ENCODE peak calls at places on chromosomes 13 and 19, in six cellular contexts. Y is AML-193, P is NCI-H510A treated with DMSO at 0.1 percent for 48 hours, G is amniotic stem cell, H is amniotic epithelial cell, S is neural progenitor cell. B is an unnamed sample.

GRCh38 chr13:80753951-80754350 is 413.0 kb upstream of the SPRY2 start:
- DNase-seq in S (no peak), H (no peak), Y (no peak), P (no peak), G (no peak), B (no peak)

GRCh38 chr19:45075215-45076028 is 856 bp downstream of the ZNF296 start:
- DNase-seq in G (no peak), Y (peak), P (peak), S (peak), H (peak), B (peak)

GRCh38 chr13:112129557-112129956 is 62.6 kb downstream of the SOX1 start:
- DNase-seq in P (no peak), Y (no peak), G (no peak), S (no peak), H (no peak), B (no peak)

GRCh38 chr13:114105351-114106225 is 26.8 kb downstream of the RASA3 start:
- DNase-seq in G (no peak), H (peak), S (no peak), P (no peak), Y (no peak), B (no peak)

GRCh38 chr19:49340865-49341718 is 5.9 kb downstream of the CD37 start:
- DNase-seq in G (no peak), S (no peak), Y (no peak), P (no peak), H (no peak), B (no peak)

GRCh38 chr19:54254195-54254906 is 2.7 kb downstream of the LILRB5 start:
- DNase-seq in H (no peak), Y (no peak), S (no peak), P (no peak), G (no peak), B (no peak)

GRCh38 chr13:50358221-50358620 is 343.0 kb downstream of the KCNRG start:
- DNase-seq in H (no peak), P (no peak), G (no peak), Y (no peak), S (no peak), B (no peak)

GRCh38 chr13:99322297-99323103 is 15.3 kb upstream of the GPR183 start:
- DNase-seq in G (peak), P (no peak), Y (peak), H (peak), S (no peak), B (no peak)

GRCh38 chr19:2926341-2927031 is 18.3 kb downstream of the ZNF77 start:
- DNase-seq in P (no peak), S (no peak), H (no peak), Y (no peak), G (no peak), B (no peak)

GRCh38 chr19:2335848-2336247 is 7.4 kb downstream of the SPPL2B start:
- DNase-seq in S (no peak), Y (no peak), G (no peak), H (no peak), P (no peak), B (no peak)

GRCh38 chr19:34505321-34506025 is 23.9 kb downstream of the WTIP start:
- DNase-seq in Y (no peak), P (no peak), S (no peak), H (no peak), G (no peak), B (no peak)

GRCh38 chr13:39144391-39144790 is 106.1 kb downstream of the NHLRC3 start:
- DNase-seq in S (no peak), P (no peak), Y (no peak), H (no peak), G (no peak), B (no peak)

GRCh38 chr19:55341191-55342043 is 1.7 kb downstream of the KMT5C start:
- DNase-seq in Y (peak), H (peak), P (peak), G (no peak), S (peak), B (peak)

GRCh38 chr13:20136781-20137703 is 23.8 kb downstream of the GJA3 start:
- DNase-seq in H (no peak), S (peak), Y (no peak), G (no peak), P (peak), B (peak)

GRCh38 chr19:19552811-19553210 is 14.7 kb downstream of the CILP2 start:
- DNase-seq in G (no peak), Y (peak), S (peak), P (no peak), H (no peak), B (peak)

GRCh38 chr13:92143766-92144165 is 745.3 kb downstream of the GPC5 start:
- DNase-seq in G (no peak), Y (no peak), H (peak), S (no peak), P (no peak), B (no peak)

GRCh38 chr13:30581582-30581981 is 36.1 kb upstream of the USPL1 start:
- DNase-seq in Y (peak), H (peak), S (peak), G (no peak), P (no peak), B (no peak)

GRCh38 chr13:80276371-80277289 is 64.3 kb downstream of the SPRY2 start:
- DNase-seq in Y (peak), H (no peak), P (peak), S (peak), G (peak), B (peak)

GRCh38 chr19:1524206-1524971 is 512 bp downstream of the PLK5 start:
- DNase-seq in P (no peak), H (no peak), S (no peak), G (no peak), Y (no peak), B (no peak)

GRCh38 chr13:45136741-45137500 is 16.6 kb downstream of the GTF2F2 start:
- DNase-seq in P (no peak), H (no peak), G (no peak), Y (no peak), S (no peak), B (no peak)

GRCh38 chr13:106033634-106034033 is 501.8 kb downstream of the EFNB2 start:
- DNase-seq in P (no peak), S (no peak), H (peak), Y (no peak), G (peak), B (peak)

GRCh38 chr19:51986309-51987291 is at the start of gene ZNF350:
- DNase-seq in S (peak), H (peak), G (peak), Y (peak), P (peak), B (peak)

GRCh38 chr19:44662686-44663085 is 8.6 kb upstream of the CEACAM19 start:
- DNase-seq in H (peak), Y (no peak), S (no peak), P (no peak), G (no peak), B (no peak)

GRCh38 chr13:39263033-39263432 is 224.8 kb downstream of the NHLRC3 start:
- DNase-seq in Y (peak), S (peak), G (no peak), P (no peak), H (peak), B (peak)

GRCh38 chr13:62360609-62361008 is 945.0 kb upstream of the PCDH20 start:
- DNase-seq in H (no peak), S (no peak), G (no peak), Y (no peak), P (no peak), B (no peak)

GRCh38 chr13:40668335-40668734 is 1.9 kb upstream of the FOXO1 start:
- DNase-seq in S (peak), H (no peak), P (no peak), G (no peak), Y (peak), B (peak)

GRCh38 chr19:33621811-33622504 is at the start of gene CHST8:
- DNase-seq in S (peak), Y (no peak), G (peak), P (peak), H (no peak), B (no peak)

GRCh38 chr19:54179921-54180452 is 7.0 kb upstream of the TMC4 start:
- DNase-seq in G (no peak), S (peak), H (peak), P (peak), Y (no peak), B (no peak)

GRCh38 chr13:27349458-27349857 is 75.0 kb upstream of the GTF3A start:
- DNase-seq in Y (no peak), S (no peak), G (no peak), P (no peak), H (peak), B (no peak)

GRCh38 chr13:110575322-110576069 is 14.0 kb upstream of the RAB20 start:
- DNase-seq in H (peak), G (no peak), P (peak), Y (peak), S (peak), B (no peak)

GRCh38 chr19:29484876-29485275 is 40.9 kb upstream of the VSTM2B start:
- DNase-seq in G (no peak), Y (no peak), H (no peak), S (no peak), P (no peak), B (no peak)

GRCh38 chr13:48231080-48231479 is 1.9 kb upstream of the ITM2B start:
- DNase-seq in H (no peak), G (no peak), Y (no peak), P (no peak), S (no peak), B (no peak)

GRCh38 chr19:15155296-15155695 is 45.5 kb downstream of the NOTCH3 start:
- DNase-seq in Y (no peak), S (no peak), H (no peak), P (no peak), G (no peak), B (no peak)